ENCODE peak calls at places on chromosomes 12 and 14, in ten cellular contexts. N, G, Y, D, O, Z, I, S, H and Q are unnamed samples.

GRCh38 chr14:105857816-105858675 is 331.7 kb downstream of the TMEM121 start:
- ATAC-seq in N (peak), G (peak), Y (peak), D (peak), O (peak), Z (no peak), I (peak), S (peak), H (no peak), Q (no peak)

GRCh38 chr14:90263748-90264449 is 7.5 kb downstream of the PSMC1 start:
- ATAC-seq in N (peak), G (no peak), Y (no peak), D (no peak), O (no peak), Z (no peak), I (peak), S (no peak), H (no peak), Q (peak)

GRCh38 chr14:34650786-34651584 is 21.0 kb upstream of the SNX6 start:
- ATAC-seq in N (no peak), G (no peak), Y (peak), D (no peak), O (no peak), Z (peak), I (no peak), S (no peak), H (no peak), Q (no peak)

GRCh38 chr12:116698131-116698495 is 39.8 kb downstream of the SPRING1 start:
- ATAC-seq in N (no peak), G (no peak), Y (no peak), D (no peak), O (peak), Z (no peak), I (no peak), S (no peak), H (no peak), Q (no peak)

GRCh38 chr14:67971627-67972625 is 152.3 kb downstream of the RAD51B start:
- ATAC-seq in N (no peak), G (no peak), Y (no peak), D (no peak), O (no peak), Z (peak), I (no peak), S (no peak), H (no peak), Q (no peak)

GRCh38 chr12:87870493-87870892 is 158.7 kb downstream of the C12orf50 start:
- ATAC-seq in N (no peak), G (no peak), Y (no peak), D (no peak), O (no peak), Z (no peak), I (no peak), S (no peak), H (no peak), Q (no peak)

GRCh38 chr12:121289962-121290361 is 6.5 kb downstream of the CAMKK2 start:
- ATAC-seq in N (no peak), G (peak), Y (no peak), D (no peak), O (no peak), Z (no peak), I (no peak), S (no peak), H (peak), Q (no peak)

GRCh38 chr14:35403085-35403396 is 1.5 kb downstream of the NFKBIA start:
- ATAC-seq in N (peak), G (peak), Y (peak), D (no peak), O (peak), Z (peak), I (no peak), S (peak), H (no peak), Q (peak)

GRCh38 chr12:67305544-67305943 is 36.4 kb downstream of the CAND1 start:
- ATAC-seq in N (no peak), G (no peak), Y (no peak), D (no peak), O (no peak), Z (no peak), I (no peak), S (no peak), H (no peak), Q (no peak)

GRCh38 chr14:51880810-51881580 is 20.6 kb downstream of the GNG2 start:
- ATAC-seq in N (peak), G (peak), Y (no peak), D (no peak), O (no peak), Z (no peak), I (no peak), S (no peak), H (no peak), Q (peak)